ENCODE peak calls at places on chromosomes 1 and 21, in seven cellular contexts. H is H9, P is IMR-90, U is mesendoderm, N is mesenchymal stem cell, E is trophoblast cell, Y is H1. Q is an unnamed sample. For H3K4me1, the result is how much of the 10 kb centered on the place peaks cover.

GRCh38 chr1:248622491-248623106 is 12.3 kb downstream of the OR2T11 start:
- DNase-seq in H (no peak), P (peak), U (peak), N (no peak), E (peak), Y (no peak), Q (no peak)

GRCh38 chr1:3352084-3352951 is 102.1 kb upstream of the ARHGEF16 start:
- DNase-seq in H (peak), P (peak), U (peak), N (peak), E (no peak), Y (peak), Q (peak)

GRCh38 chr1:18536943-18537342 is 56.2 kb downstream of the KLHDC7A start:
- DNase-seq in H (peak), P (no peak), U (no peak), N (no peak), E (no peak), Y (peak), Q (no peak)

GRCh38 chr1:159055181-159055621 is 21.4 kb downstream of the AIM2 start:
- DNase-seq in H (no peak), P (no peak), U (no peak), N (no peak), E (no peak), Y (no peak), Q (no peak)

GRCh38 chr1:180926164-180926981 is 13.7 kb downstream of the KIAA1614 start:
- DNase-seq in H (no peak), P (peak), U (no peak), N (peak), E (no peak), Y (no peak), Q (no peak)

GRCh38 chr1:21939650-21940374 is 2.7 kb upstream of the HSPG2 start:
- DNase-seq in H (no peak), P (peak), U (no peak), N (peak), E (peak), Y (no peak), Q (no peak)

GRCh38 chr1:4118746-4119515 is 218.9 kb upstream of the C1orf174 start:
- DNase-seq in H (no peak), P (no peak), U (peak), N (no peak), E (no peak), Y (no peak), Q (no peak)

GRCh38 chr21:40809673-40810072 is 37.3 kb downstream of the DSCAM start:
- DNase-seq in H (no peak), P (no peak), U (no peak), N (no peak), E (peak), Y (no peak), Q (no peak)

GRCh38 chr1:64925594-64925993 is 40.8 kb downstream of the JAK1 start:
- DNase-seq in H (no peak), P (no peak), U (no peak), N (no peak), E (no peak), Y (no peak), Q (no peak)

GRCh38 chr1:52204696-52205095 is 62.8 kb downstream of the ZFYVE9 start:
- DNase-seq in H (no peak), P (no peak), U (no peak), N (peak), E (no peak), Y (no peak), Q (no peak)

GRCh38 chr1:30901798-30902652 is 6.5 kb downstream of the SDC3 start:
- DNase-seq in H (no peak), P (no peak), U (no peak), N (no peak), E (no peak), Y (no peak), Q (no peak)

GRCh38 chr1:39907532-39908453 is 6.1 kb upstream of the MYCL start:
- DNase-seq in H (no peak), P (no peak), U (no peak), N (no peak), E (no peak), Y (no peak), Q (no peak)

GRCh38 chr1:15696956-15697521 is 12.9 kb downstream of the PLEKHM2 start:
- DNase-seq in H (no peak), P (no peak), U (no peak), N (no peak), E (no peak), Y (no peak), Q (no peak)

GRCh38 chr1:32010246-32010645 is 3.4 kb upstream of the KHDRBS1 start:
- DNase-seq in H (no peak), P (no peak), U (no peak), N (no peak), E (no peak), Y (no peak), Q (no peak)
- H3K18ac ChIP-seq in H (no peak), P (no peak), U (no peak), N (no peak), E (no peak), Y (no peak), Q (no peak)

DNA sequence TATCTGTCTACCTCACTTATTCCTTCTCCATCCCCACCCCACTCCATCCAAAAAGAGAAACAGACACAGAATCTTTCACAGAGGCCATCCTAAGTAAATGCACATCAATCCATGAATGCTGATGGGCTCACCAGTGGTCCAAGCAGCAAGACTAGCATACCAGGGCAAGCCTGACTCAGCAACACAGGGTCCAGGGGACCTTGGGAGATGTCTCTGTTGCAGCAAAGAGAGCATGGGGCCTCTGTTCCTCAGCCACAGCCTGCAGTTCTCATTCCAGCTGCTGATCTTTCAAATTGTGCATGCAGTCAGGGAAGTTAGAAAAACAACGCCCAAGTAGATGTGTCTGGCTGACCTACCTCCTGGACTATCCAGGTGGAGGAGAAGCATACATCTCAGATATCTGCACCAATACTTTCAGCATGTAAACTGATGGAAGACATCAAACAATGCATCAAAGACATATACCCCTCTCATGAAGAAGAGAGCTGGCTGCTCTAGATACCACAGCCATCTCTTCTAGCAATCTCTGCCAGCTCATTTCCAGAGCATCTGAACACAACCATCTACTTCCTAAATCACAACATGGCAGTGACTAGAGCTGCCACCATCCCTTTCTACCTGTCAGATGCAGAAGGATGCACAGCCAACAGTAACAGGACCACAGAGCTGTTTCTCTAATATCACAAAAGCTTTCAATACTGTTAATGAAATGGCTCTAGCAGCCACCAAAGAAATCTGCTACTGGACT is 54.5 kb downstream of the CD34 start:
- DNase-seq in H (no peak), P (no peak), U (no peak), N (no peak), E (no peak), Y (no peak), Q (no peak)
- H3K4me1 ChIP-seq in H (under half), P (under half), U (under half), N (under half), E (under half), Y (under half), Q (under half)

GRCh38 chr1:116713474-116713873 is 40.8 kb upstream of the CD2 start:
- DNase-seq in H (no peak), P (no peak), U (no peak), N (no peak), E (no peak), Y (no peak), Q (no peak)
- H2AK5ac ChIP-seq in H (no peak), P (no peak), U (peak), N (no peak), E (no peak), Y (no peak), Q (no peak)

GRCh38 chr1:233802611-233803010 is 101.9 kb upstream of the SLC35F3 start:
- DNase-seq in H (no peak), P (no peak), U (no peak), N (no peak), E (no peak), Y (no peak), Q (no peak)
- H3K18ac ChIP-seq in H (no peak), P (no peak), U (no peak), N (no peak), E (no peak), Y (no peak), Q (no peak)

DNA sequence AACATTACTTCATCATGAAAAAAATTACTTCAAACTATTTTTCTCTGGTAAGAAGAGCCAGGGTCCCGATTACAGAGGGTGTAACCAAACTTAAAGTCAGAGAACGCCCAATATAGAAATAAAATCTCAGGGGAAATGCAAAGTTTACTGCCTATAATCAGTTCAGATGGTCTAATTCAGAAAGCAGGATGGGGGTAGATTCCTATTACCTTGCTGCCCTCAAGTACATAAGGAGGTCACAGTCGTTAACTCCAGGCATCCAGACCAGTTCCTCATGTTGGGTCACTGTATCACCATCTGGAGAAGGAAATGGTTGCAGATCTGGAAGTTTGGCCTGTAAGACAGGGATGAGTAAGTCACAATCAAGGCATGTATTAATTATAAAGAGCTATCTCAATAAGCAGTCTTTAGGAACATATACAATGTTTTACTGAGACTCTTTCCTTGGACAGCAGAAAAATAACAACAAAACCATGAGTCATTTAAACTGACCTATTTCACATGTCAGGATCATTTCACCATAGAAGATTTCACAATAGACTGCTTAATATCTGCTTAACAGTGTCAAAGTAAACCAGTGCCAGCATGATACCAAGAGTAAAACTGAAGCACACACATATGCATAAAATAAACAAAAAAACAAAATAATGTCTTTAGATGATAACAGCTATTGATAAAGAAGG is 179.4 kb downstream of the SLC45A1 start:
- DNase-seq in H (no peak), P (peak), U (no peak), N (peak), E (peak), Y (no peak), Q (no peak)
- H3K4me1 ChIP-seq in H (under half), P (under half), U (under half), N (under half), E (under half), Y (under half), Q (under half)

DNA sequence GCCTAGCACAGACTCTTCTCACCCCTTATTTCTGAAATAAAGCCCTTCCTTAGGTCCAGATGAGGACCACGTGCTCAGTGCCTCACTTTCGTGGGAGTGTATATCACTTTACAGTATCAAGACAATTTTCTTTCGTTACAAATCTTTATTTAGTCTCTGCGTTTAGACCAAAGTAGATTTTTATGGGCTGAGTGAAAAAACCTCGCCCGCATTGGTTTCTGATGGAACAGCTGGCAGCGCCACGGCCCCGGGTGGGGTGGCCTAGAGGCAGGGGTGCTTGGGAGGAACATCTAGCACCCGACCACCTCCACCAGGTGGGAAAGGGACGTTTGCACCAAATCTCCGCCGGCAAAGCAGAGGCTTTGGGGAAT is 7.6 kb downstream of the SIM2 start:
- DNase-seq in H (no peak), P (no peak), U (no peak), N (no peak), E (no peak), Y (no peak), Q (no peak)
- H2AK5ac ChIP-seq in H (no peak), P (no peak), U (no peak), N (no peak), E (no peak), Y (no peak), Q (peak)

DNA sequence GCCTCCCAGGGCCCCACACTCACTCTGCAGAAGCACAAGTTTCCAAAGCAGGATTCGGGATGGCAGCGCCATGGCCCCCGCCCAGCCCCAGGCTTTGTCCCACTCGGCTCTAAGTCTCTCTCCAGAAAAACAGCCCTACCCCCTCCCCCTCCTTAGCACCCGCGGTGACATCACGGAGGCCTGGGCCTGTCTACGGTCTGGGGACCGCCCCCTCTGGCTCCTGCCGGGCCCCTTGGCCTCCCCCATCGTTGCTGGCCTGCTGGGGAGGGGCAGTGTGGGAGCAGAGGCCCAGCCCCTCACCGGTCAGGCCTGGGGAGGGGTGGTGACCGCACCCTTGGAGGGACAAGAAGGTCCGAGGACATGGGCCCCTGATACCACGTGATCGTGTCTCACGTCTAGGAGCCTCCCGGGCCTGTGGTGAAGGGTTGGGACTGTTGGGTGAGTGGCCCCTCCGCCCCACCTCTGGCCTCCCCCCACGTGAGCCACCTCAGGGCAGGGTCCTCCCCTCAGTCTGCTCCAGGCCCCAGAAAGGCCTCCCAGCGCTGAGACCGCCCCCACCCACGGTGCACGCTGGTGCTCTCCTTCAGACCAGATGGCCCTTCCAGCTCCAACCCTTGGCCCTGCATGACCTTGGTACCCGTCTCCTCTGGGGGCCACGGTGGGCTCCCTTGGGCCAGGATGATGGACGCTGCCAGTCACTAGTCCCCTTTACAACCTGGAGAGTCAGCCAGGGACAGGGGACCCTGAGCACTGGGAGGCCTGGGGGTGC is at the start of gene MXRA8:
- DNase-seq in H (peak), P (peak), U (peak), N (peak), E (peak), Y (peak), Q (no peak)
- H3K18ac ChIP-seq in H (peak), P (peak), U (peak), N (peak), E (peak), Y (peak), Q (peak)

GRCh38 chr21:45983981-45984551 is 2.5 kb downstream of the COL6A1 start:
- DNase-seq in H (no peak), P (no peak), U (no peak), N (no peak), E (peak), Y (no peak), Q (no peak)
- H3K4me1 ChIP-seq in H (under half), P (under half), U (under half), N (under half), E (under half), Y (under half), Q (under half)

DNA sequence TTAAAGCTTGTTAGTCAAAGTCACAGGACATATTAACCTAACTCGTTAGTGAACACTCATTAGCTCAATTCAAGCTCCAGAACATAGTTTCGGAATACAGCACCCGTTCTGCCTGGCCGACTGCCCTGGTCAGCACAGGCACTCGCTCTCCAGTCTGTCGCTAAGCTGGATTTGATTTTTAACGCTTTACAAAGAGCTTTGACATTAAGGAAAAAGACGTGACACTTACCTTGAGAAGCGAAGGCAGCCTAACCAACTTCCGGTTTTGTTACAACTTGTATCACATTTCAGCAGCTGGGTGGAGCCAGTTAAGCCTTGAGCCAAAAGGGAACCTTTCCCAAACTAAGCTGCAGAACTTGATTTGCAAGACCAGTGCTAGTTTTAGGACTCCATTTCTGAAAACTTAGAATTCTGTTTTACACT is at the start of gene FRRS1:
- DNase-seq in H (peak), P (peak), U (peak), N (peak), E (peak), Y (no peak), Q (peak)
- H2AK5ac ChIP-seq in H (no peak), P (no peak), U (no peak), N (no peak), E (no peak), Y (no peak), Q (no peak)

GRCh38 chr1:245375789-245376188 is 221.0 kb downstream of the KIF26B start:
- DNase-seq in H (no peak), P (no peak), U (no peak), N (no peak), E (no peak), Y (no peak), Q (no peak)

GRCh38 chr1:245380790-245381535 is 226.2 kb downstream of the KIF26B start:
- DNase-seq in H (no peak), P (no peak), U (peak), N (no peak), E (peak), Y (peak), Q (peak)

GRCh38 chr1:245382981-245383380 is 228.2 kb downstream of the KIF26B start:
- DNase-seq in H (no peak), P (no peak), U (no peak), N (no peak), E (peak), Y (no peak), Q (no peak)

GRCh38 chr1:245378352-245379144 is 223.8 kb downstream of the KIF26B start:
- DNase-seq in H (peak), P (no peak), U (peak), N (no peak), E (peak), Y (no peak), Q (no peak)

DNA sequence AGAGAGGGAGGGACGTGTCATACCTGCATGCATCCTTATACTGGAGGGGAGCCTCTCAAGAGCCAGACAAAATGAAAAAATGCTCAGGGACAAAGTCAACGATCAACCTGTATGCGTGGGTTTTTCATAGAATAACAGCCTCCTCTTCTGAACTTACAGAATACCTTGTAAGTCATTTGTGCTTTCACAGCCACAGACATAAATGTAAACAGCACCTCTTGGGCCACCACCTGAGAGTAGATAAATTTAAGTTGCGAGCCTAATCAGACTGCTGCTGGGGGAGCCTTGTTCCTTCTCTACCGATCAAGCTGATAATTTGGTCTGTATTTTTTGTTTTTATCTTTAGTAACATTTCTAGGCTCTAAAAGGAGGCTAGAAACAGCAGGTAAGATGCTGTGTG is 223.1 kb downstream of the KIF26B start:
- DNase-seq in H (no peak), P (no peak), U (no peak), N (no peak), E (no peak), Y (no peak), Q (no peak)
- H3K18ac ChIP-seq in H (no peak), P (no peak), U (no peak), N (no peak), E (no peak), Y (no peak), Q (no peak)

Q was measured in neuronal stem cell.